ENCODE peak calls at places on chromosomes 12 and 14, in five cellular contexts. J is GM10248; G is activated naive CD8-positive, alpha-beta T cell treated with anti-CD3 and anti-CD28 coated beads, Interleukin-2, amount 50 U/mL, for 24 hours; A is immature natural killer cell; O is AG10803. L is an unnamed sample.

GRCh38 chr12:118377891-118378470 is 1.6 kb downstream of the SUDS3 start:
- DNase-seq in A (peak; percentile 68), O (peak; percentile 59), G (peak; percentile 76), J (peak; percentile 70), L (peak; percentile 57)

GRCh38 chr12:93938921-93939320 is 209.5 kb upstream of the PLXNC1 start:
- DNase-seq in A (no peak), J (no peak), O (peak; percentile 88), G (no peak), L (no peak)

GRCh38 chr12:113240395-113240794 is 19.1 kb downstream of the TPCN1 start:
- DNase-seq in O (no peak), A (no peak), J (peak; percentile 52), G (no peak), L (no peak)

GRCh38 chr12:53161119-53161911 is 19.2 kb upstream of the ZNF740 start:
- DNase-seq in A (no peak), G (no peak), J (no peak), O (no peak), L (no peak)

GRCh38 chr12:97716356-97716755 is 253.8 kb downstream of the RMST start:
- DNase-seq in O (no peak), G (no peak), A (no peak), J (no peak), L (peak; percentile 20)

GRCh38 chr14:91058017-91058675 is 2.3 kb downstream of the RPS6KA5 start:
- DNase-seq in A (no peak), J (no peak), O (peak; percentile 61), G (no peak), L (no peak)

GRCh38 chr12:31015215-31015614 is 58.4 kb upstream of the DDX11 start:
- DNase-seq in G (no peak), O (no peak), J (no peak), A (no peak), L (no peak)

GRCh38 chr12:124709722-124710656 is 142.6 kb upstream of the NCOR2 start:
- DNase-seq in G (no peak), J (no peak), O (peak; percentile 94), A (no peak), L (no peak)

GRCh38 chr12:2215709-2216560 is 163.1 kb downstream of the CACNA1C start:
- DNase-seq in A (no peak), O (peak; percentile 34), G (no peak), J (no peak), L (no peak)

GRCh38 chr14:97299661-97300060 is 502.5 kb downstream of the VRK1 start:
- DNase-seq in G (no peak), O (no peak), J (no peak), A (peak; percentile 13), L (no peak)

GRCh38 chr12:77679701-77680100 is 151.0 kb upstream of the NAV3 start:
- DNase-seq in G (no peak), O (no peak), A (no peak), J (no peak), L (peak; percentile 41)

GRCh38 chr14:64891173-64891838 is 11.6 kb upstream of the SPTB start:
- DNase-seq in G (no peak), O (no peak), J (no peak), A (no peak), L (no peak)

GRCh38 chr12:85405781-85406522 is 125.9 kb downstream of the ALX1 start:
- DNase-seq in O (peak; percentile 92), J (no peak), G (no peak), A (no peak), L (no peak)

GRCh38 chr12:69623970-69624369 is 13.3 kb upstream of the LRRC10 start:
- DNase-seq in A (no peak), G (no peak), O (no peak), J (no peak), L (no peak)

GRCh38 chr14:35883677-35884293 is 57.6 kb downstream of the BRMS1L start:
- DNase-seq in O (peak; percentile 32), G (peak; percentile 14), J (peak; percentile 39), A (no peak), L (peak; percentile 72)

GRCh38 chr12:77751939-77752338 is 78.8 kb upstream of the NAV3 start:
- DNase-seq in J (no peak), O (peak; percentile 10), G (no peak), A (no peak), L (peak; percentile 50)

GRCh38 chr14:24224618-24225071 is 7.5 kb downstream of the NEDD8 start:
- DNase-seq in G (no peak), A (no peak), J (no peak), O (peak; percentile 98), L (no peak)

GRCh38 chr12:114218136-114218535 is 187.8 kb downstream of the TBX5 start:
- DNase-seq in G (no peak), J (no peak), O (peak; percentile 31), A (no peak), L (no peak)

GRCh38 chr12:96073346-96074336 is 38.3 kb upstream of the LTA4H start:
- DNase-seq in J (no peak), G (no peak), O (no peak), A (no peak), L (no peak)

L was measured in NCI-H446.